ENCODE peak calls at places on chromosome 5, in five cellular contexts. A is neural progenitor cell, T is AG04450, Y is hepatocyte, U is PC-3. O is an unnamed sample.

GRCh38 chr5:56415356-56415765 is 182.2 kb upstream of the ANKRD55 start:
- DNase-seq in A (no peak), T (peak; percentile 53), Y (peak; percentile 73), U (no peak), O (no peak)

GRCh38 chr5:174295736-174296481 is 250.4 kb downstream of the NSG2 start:
- DNase-seq in A (no peak), T (no peak), Y (no peak), U (no peak), O (no peak)

GRCh38 chr5:91183743-91184142 is 199.4 kb downstream of the ARRDC3 start:
- DNase-seq in A (no peak), T (no peak), Y (no peak), U (no peak), O (no peak)

GRCh38 chr5:177008716-177009115 is 2.1 kb upstream of the UIMC1 start:
- DNase-seq in A (no peak), T (no peak), Y (no peak), U (no peak), O (no peak)

GRCh38 chr5:34521628-34522290 is 134.4 kb upstream of the RAI14 start:
- DNase-seq in A (no peak), T (no peak), Y (peak; percentile 40), U (peak; percentile 59), O (no peak)

GRCh38 chr5:172499287-172499686 is 45.0 kb upstream of the SH3PXD2B start:
- DNase-seq in A (no peak), T (no peak), Y (no peak), U (no peak), O (no peak)

GRCh38 chr5:136080113-136080482 is 51.3 kb downstream of the TGFBI start:
- DNase-seq in A (peak; percentile 17), T (no peak), Y (no peak), U (no peak), O (no peak)

GRCh38 chr5:76716456-76717157 is 681 bp downstream of the F2R start:
- DNase-seq in A (peak; percentile 59), T (no peak), Y (peak; percentile 23), U (no peak), O (peak; percentile 67)

GRCh38 chr5:96408276-96408777 is 24.7 kb downstream of the PCSK1 start:
- DNase-seq in A (no peak), T (no peak), Y (no peak), U (peak; percentile 71), O (no peak)

GRCh38 chr5:74839228-74839627 is 27.0 kb downstream of the FAM169A start:
- DNase-seq in A (no peak), T (no peak), Y (no peak), U (no peak), O (no peak)

GRCh38 chr5:134769206-134769605 is 10.6 kb downstream of the DDX46 start:
- DNase-seq in A (no peak), T (no peak), Y (no peak), U (peak; percentile 12), O (no peak)

GRCh38 chr5:141855265-141856029 is 22.8 kb downstream of the PCDH1 start:
- DNase-seq in A (no peak), T (no peak), Y (no peak), U (no peak), O (no peak)

GRCh38 chr5:75460947-75461346 is 50.5 kb downstream of the CERT1 start:
- DNase-seq in A (no peak), T (no peak), Y (no peak), U (no peak), O (no peak)

GRCh38 chr5:159316519-159317383 is 13.5 kb downstream of the IL12B start:
- DNase-seq in A (peak; percentile 71), T (peak; percentile 32), Y (peak; percentile 68), U (peak; percentile 55), O (peak; percentile 52)

GRCh38 chr5:150153483-150153882 is 2.2 kb downstream of the PDGFRB start:
- DNase-seq in A (no peak), T (no peak), Y (no peak), U (no peak), O (no peak)

GRCh38 chr5:98872679-98873078 is 56.1 kb downstream of the CHD1 start:
- DNase-seq in A (no peak), T (no peak), Y (no peak), U (peak; percentile 54), O (no peak)

GRCh38 chr5:92119110-92119509 is 736.0 kb upstream of the ARRDC3 start:
- DNase-seq in A (peak; percentile 20), T (no peak), Y (no peak), U (no peak), O (no peak)

GRCh38 chr5:33843579-33843978 is 48.2 kb downstream of the ADAMTS12 start:
- DNase-seq in A (no peak), T (no peak), Y (no peak), U (peak; percentile 75), O (peak; percentile 4)

GRCh38 chr5:140297283-140297682 is 5.6 kb downstream of the PFDN1 start:
- DNase-seq in A (no peak), T (no peak), Y (no peak), U (no peak), O (no peak)

GRCh38 chr5:5804834-5805233 is 382.4 kb downstream of the ICE1 start:
- DNase-seq in A (no peak), T (no peak), Y (no peak), U (no peak), O (no peak)

GRCh38 chr5:93805616-93806393 is 64.4 kb upstream of the POU5F2 start:
- DNase-seq in A (no peak), T (no peak), Y (no peak), U (no peak), O (no peak)

GRCh38 chr5:123700624-123701023 is 188.6 kb downstream of the CSNK1G3 start:
- DNase-seq in A (no peak), T (peak; percentile 83), Y (peak; percentile 27), U (peak; percentile 84), O (peak; percentile 55)

GRCh38 chr5:169626779-169627178 is 10.3 kb upstream of the DOCK2 start:
- DNase-seq in A (no peak), T (peak; percentile 77), Y (peak; percentile 10), U (peak; percentile 80), O (no peak)

GRCh38 chr5:137708796-137709559 is 26.9 kb downstream of the KLHL3 start:
- DNase-seq in A (no peak), T (no peak), Y (no peak), U (no peak), O (no peak)

GRCh38 chr5:141940695-141941271 is 17.1 kb downstream of the DELE1 start:
- DNase-seq in A (no peak), T (no peak), Y (no peak), U (no peak), O (no peak)

GRCh38 chr5:39113354-39113953 is 39.3 kb upstream of the RICTOR start:
- DNase-seq in A (no peak), T (no peak), Y (no peak), U (no peak), O (no peak)

DNA sequence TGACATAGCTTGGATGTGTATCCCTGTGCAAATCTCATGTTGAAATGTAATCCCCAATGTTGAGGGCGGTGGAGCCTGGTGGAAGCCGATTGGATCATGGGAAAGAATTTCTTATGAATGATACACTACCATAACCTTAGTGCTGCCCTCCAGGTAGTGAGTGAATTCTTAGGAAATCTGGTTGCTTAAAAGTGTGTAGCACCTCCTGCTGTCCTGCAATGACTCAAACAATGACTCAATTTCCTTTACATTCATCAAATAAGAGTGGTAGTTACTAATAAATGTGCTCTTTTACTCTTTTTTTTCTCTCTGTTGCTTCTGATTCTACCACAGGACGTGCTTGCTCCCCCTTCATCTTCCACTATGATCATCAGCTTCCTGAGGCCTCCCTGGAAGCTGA is 1696.0 kb upstream of the CDH9 start:
- DNase-seq in A (no peak), T (no peak), Y (no peak), U (peak; percentile 74), O (peak; percentile 15)
- TF ChIP-seq CTCF in A (peak; percentile 18), T (no peak), Y (no peak), U (peak; percentile 45), O (no peak)

GRCh38 chr5:158209219-158209908 is 350.4 kb upstream of the CLINT1 start:
- DNase-seq in A (no peak), T (no peak), Y (no peak), U (no peak), O (no peak)
- H3K9me3 ChIP-seq in A (no peaks in the 10 kb centered on the region), T (no peaks in the 10 kb centered on the region), Y (no peaks in the 10 kb centered on the region), U (no peaks in the 10 kb centered on the region), O (no peaks in the 10 kb centered on the region)

GRCh38 chr5:82363524-82363923 is 85.4 kb upstream of the RPS23 start:
- DNase-seq in A (no peak), T (no peak), Y (no peak), U (no peak), O (no peak)

GRCh38 chr5:82367930-82368329 is 89.8 kb upstream of the RPS23 start:
- DNase-seq in A (no peak), T (no peak), Y (no peak), U (no peak), O (no peak)

GRCh38 chr5:82365744-82366228 is 87.6 kb upstream of the RPS23 start:
- DNase-seq in A (no peak), T (no peak), Y (peak; percentile 70), U (peak; percentile 94), O (no peak)

GRCh38 chr5:82365026-82365425 is 86.9 kb upstream of the RPS23 start:
- DNase-seq in A (no peak), T (no peak), Y (no peak), U (no peak), O (no peak)

GRCh38 chr5:82364497-82364896 is 86.3 kb upstream of the RPS23 start:
- DNase-seq in A (peak; percentile 48), T (no peak), Y (peak; percentile 67), U (peak; percentile 66), O (peak; percentile 41)
- TF ChIP-seq CTCF in A (peak; percentile 55), T (peak; percentile 59), Y (peak; percentile 65), U (peak; percentile 61), O (peak; percentile 42)

DNA sequence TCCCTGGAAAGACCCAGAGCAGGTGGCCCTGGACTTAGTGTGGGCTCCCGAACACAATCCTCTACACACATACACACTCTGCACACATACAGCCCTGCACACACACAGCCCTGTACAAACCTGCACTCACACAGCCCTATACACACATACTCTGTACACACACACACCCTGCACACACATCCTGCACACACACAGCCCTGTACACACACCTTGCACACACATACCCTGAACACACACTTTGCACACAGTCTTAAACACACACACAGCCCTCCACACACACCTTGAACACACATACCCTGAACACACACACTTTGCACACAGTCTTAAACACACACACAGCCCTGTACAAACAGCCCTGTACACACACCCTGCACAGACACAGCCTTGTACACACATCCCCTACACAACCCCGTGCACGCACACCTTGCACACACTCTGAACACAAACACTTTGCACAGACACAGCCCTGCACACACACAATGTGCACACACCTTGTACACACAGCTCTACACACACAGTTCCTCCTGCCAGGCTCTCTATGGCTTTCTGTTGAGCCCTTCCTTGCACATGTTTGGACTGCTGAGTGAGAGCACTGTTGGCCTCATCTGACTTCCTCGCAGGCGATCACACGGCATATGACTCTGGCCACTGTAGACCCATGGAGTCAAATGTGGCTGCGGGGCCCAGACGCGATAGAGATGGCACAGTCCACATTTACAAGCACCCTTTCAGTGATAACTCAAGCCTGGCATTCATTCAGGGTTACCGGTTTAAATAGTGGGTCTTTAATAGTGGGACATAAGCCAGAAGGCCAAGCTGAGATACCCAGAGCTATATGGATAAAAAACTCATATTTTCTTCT is 245.7 kb upstream of the IRX1 start:
- DNase-seq in A (no peak), T (no peak), Y (no peak), U (no peak), O (no peak)
- H3K9me3 ChIP-seq in A (no peaks in the 10 kb centered on the region), T (peaks cover 70% of the 10 kb centered on the region), Y (no peaks in the 10 kb centered on the region), U (peaks cover 7% of the 10 kb centered on the region), O (peaks cover 54% of the 10 kb centered on the region)

DNA sequence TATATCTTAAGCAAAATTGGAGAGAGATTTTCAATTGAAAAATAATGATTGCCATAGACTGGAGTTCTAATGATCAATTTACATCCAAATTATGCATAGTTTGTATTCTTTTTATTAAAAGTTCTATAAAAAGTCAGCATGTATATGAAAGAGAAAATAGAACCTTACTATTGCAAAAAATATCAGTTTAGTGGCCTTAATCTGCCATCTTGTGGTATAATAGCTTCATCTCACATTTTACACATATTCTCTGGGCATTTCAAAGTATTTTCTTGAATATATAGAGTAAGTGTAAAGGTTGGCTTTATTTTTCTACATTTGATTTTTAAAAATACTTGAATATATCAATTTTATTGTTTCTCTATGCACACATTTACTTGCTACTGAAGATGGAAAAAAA is 1858.6 kb upstream of the CDH9 start:
- DNase-seq in A (no peak), T (no peak), Y (no peak), U (peak; percentile 59), O (peak; percentile 18)
- TF ChIP-seq CTCF in A (peak; percentile 40), T (no peak), Y (peak; percentile 47), U (peak; percentile 59), O (peak; percentile 43)